ENCODE peak calls at places on chromosomes 2 and 18, in five cellular contexts. V, L, D, T and Q are unnamed samples.

GRCh38 chr2:71566271-71566858 is 113.0 kb downstream of the DYSF start:
- DNase-seq in V (no peak), T (no peak), L (no peak), D (no peak), Q (no peak)

GRCh38 chr2:54457326-54458023 is 1.3 kb downstream of the SPTBN1 start:
- DNase-seq in V (no peak), D (peak), L (peak), T (peak), Q (peak)

GRCh38 chr2:179533875-179534274 is 269.2 kb upstream of the SESTD1 start:
- DNase-seq in V (no peak), T (no peak), D (no peak), L (no peak), Q (no peak)

GRCh38 chr2:162524192-162524591 is 180.3 kb downstream of the GCA start:
- DNase-seq in T (peak), V (no peak), L (no peak), D (no peak), Q (no peak)

GRCh38 chr18:24704921-24705620 is 244.6 kb downstream of the HRH4 start:
- DNase-seq in D (peak), L (no peak), T (no peak), V (no peak), Q (no peak)

GRCh38 chr2:56715670-56716069 is 531.9 kb downstream of the CCDC85A start:
- DNase-seq in V (no peak), L (no peak), T (no peak), D (no peak), Q (no peak)

GRCh38 chr2:95159690-95160449 is at the start of gene ZNF514:
- DNase-seq in T (peak), D (peak), V (peak), L (peak), Q (peak)

GRCh38 chr2:43143756-43144155 is 82.7 kb downstream of the ZFP36L2 start:
- DNase-seq in L (no peak), D (no peak), V (no peak), T (no peak), Q (no peak)

GRCh38 chr18:72700961-72701710 is 157.0 kb upstream of the CBLN2 start:
- DNase-seq in L (peak), T (peak), D (no peak), V (no peak), Q (peak)

GRCh38 chr2:9256570-9257043 is 50.0 kb downstream of the ASAP2 start:
- DNase-seq in D (peak), L (no peak), T (no peak), V (no peak), Q (no peak)

GRCh38 chr2:158686166-158686792 is 108.8 kb upstream of the DAPL1 start:
- DNase-seq in L (no peak), V (no peak), T (no peak), D (no peak), Q (no peak)

GRCh38 chr2:106323337-106324013 is 129.4 kb upstream of the UXS1 start:
- DNase-seq in V (no peak), L (no peak), T (no peak), D (no peak), Q (no peak)

GRCh38 chr2:232162191-232162590 is 200.7 kb downstream of the DIS3L2 start:
- DNase-seq in D (no peak), V (no peak), L (no peak), T (no peak), Q (no peak)

GRCh38 chr2:29222381-29223179 is 107.4 kb downstream of the CLIP4 start:
- DNase-seq in T (no peak), D (no peak), L (no peak), V (no peak), Q (no peak)

GRCh38 chr2:164048729-164049128 is 312.9 kb upstream of the FIGN start:
- DNase-seq in T (no peak), L (no peak), D (no peak), V (no peak), Q (no peak)

GRCh38 chr2:236679906-236680305 is 110.3 kb downstream of the ACKR3 start:
- DNase-seq in L (peak), T (no peak), D (no peak), V (no peak), Q (no peak)

GRCh38 chr2:157349949-157350510 is 24.4 kb upstream of the ERMN start:
- DNase-seq in T (no peak), V (no peak), L (no peak), D (no peak), Q (no peak)

GRCh38 chr2:215921884-215922283 is 91.5 kb downstream of the MREG start:
- DNase-seq in L (peak), D (no peak), V (no peak), T (peak), Q (peak)

GRCh38 chr2:112542974-112543760 is 902 bp downstream of the POLR1B start:
- DNase-seq in D (no peak), L (peak), T (no peak), V (no peak), Q (peak)

GRCh38 chr2:68643874-68644485 is 601 bp downstream of the PROKR1 start:
- DNase-seq in D (no peak), L (no peak), V (no peak), T (no peak), Q (no peak)

GRCh38 chr2:149994057-149994728 is 406.6 kb upstream of the MMADHC start:
- DNase-seq in D (no peak), T (peak), L (peak), V (no peak), Q (no peak)

GRCh38 chr18:53305471-53305870 is 919.0 kb downstream of the MBD2 start:
- DNase-seq in V (no peak), D (no peak), L (no peak), T (no peak), Q (no peak)

GRCh38 chr2:168635065-168635577 is 167.3 kb upstream of the NOSTRIN start:
- DNase-seq in L (no peak), V (no peak), T (no peak), D (no peak), Q (peak)

GRCh38 chr18:46374850-46375249 is 270.7 kb downstream of the HAUS1 start:
- DNase-seq in V (no peak), L (peak), T (no peak), D (no peak), Q (no peak)

GRCh38 chr2:28038722-28039121 is 148.2 kb downstream of the BABAM2 start:
- DNase-seq in D (no peak), L (no peak), V (no peak), T (no peak), Q (no peak)

GRCh38 chr2:204197601-204198000 is 261.0 kb downstream of the ICOS start:
- DNase-seq in T (peak), D (no peak), L (no peak), V (no peak), Q (no peak)

GRCh38 chr2:231410293-231411004 is 14.9 kb downstream of the B3GNT7 start:
- DNase-seq in D (no peak), V (no peak), L (no peak), T (no peak), Q (peak)

GRCh38 chr2:170531876-170532275 is 183.3 kb upstream of the SP5 start:
- DNase-seq in T (no peak), V (no peak), L (no peak), D (no peak), Q (no peak)

GRCh38 chr2:50126845-50127244 is 905.1 kb downstream of the NRXN1 start:
- DNase-seq in D (no peak), L (no peak), V (no peak), T (peak), Q (no peak)

GRCh38 chr2:230941202-230942180 is 16.4 kb upstream of the GPR55 start:
- DNase-seq in V (no peak), T (no peak), D (no peak), L (no peak), Q (no peak)

GRCh38 chr18:35039633-35040032 is 1.6 kb upstream of the MAPRE2 start:
- DNase-seq in D (no peak), L (no peak), V (no peak), T (no peak), Q (no peak)

GRCh38 chr18:48335829-48336228 is 73.4 kb downstream of the ZBTB7C start:
- DNase-seq in D (no peak), V (no peak), T (no peak), L (no peak), Q (no peak)